ENCODE peak calls at places on chromosomes 13 and 19, in eight cellular contexts. Z is HCT116, S is GM23338, H is neural progenitor cell, P is PC-3, U is SK-N-SH, R is hepatocyte, E is MM.1S. J is an unnamed sample. For H3K27me3, the result is how much of the 10 kb centered on the place peaks cover.

GRCh38 chr13:65605386-65605785 is 1624.8 kb downstream of the PCDH9 start:
- DNase-seq in U (no peak), Z (no peak), R (no peak), S (no peak), P (no peak), E (peak), H (no peak), J (no peak)

GRCh38 chr19:12198136-12198535 is 35.2 kb downstream of the ZNF136 start:
- DNase-seq in R (no peak), U (no peak), E (no peak), H (no peak), S (no peak), Z (no peak), P (no peak), J (no peak)

GRCh38 chr19:6324757-6325156 is 8.7 kb downstream of the ACER1 start:
- DNase-seq in H (no peak), P (no peak), E (no peak), Z (no peak), R (no peak), S (no peak), U (no peak), J (no peak)

GRCh38 chr13:80338781-80339577 is 1.9 kb downstream of the SPRY2 start:
- DNase-seq in H (peak), E (no peak), R (peak), S (peak), Z (no peak), P (peak), U (peak), J (peak)

GRCh38 chr19:5052945-5053485 is 84.1 kb downstream of the KDM4B start:
- DNase-seq in E (no peak), H (no peak), P (no peak), S (no peak), U (peak), Z (no peak), R (no peak), J (no peak)

GRCh38 chr19:31510635-31511034 is 161.4 kb upstream of the TSHZ3 start:
- DNase-seq in S (no peak), R (no peak), U (no peak), E (no peak), P (no peak), Z (no peak), H (no peak), J (no peak)

GRCh38 chr13:110306960-110307696 is at the start of the genes COL4A1 and COL4A2:
- DNase-seq in Z (no peak), H (peak), U (peak), R (peak), E (no peak), P (peak), S (peak), J (peak)

GRCh38 chr19:55688422-55689218 is 13.6 kb downstream of the EPN1 start:
- DNase-seq in P (no peak), H (no peak), E (no peak), R (peak), Z (no peak), U (no peak), S (no peak), J (no peak)

GRCh38 chr19:3608750-3609322 is 2.2 kb upstream of the TBXA2R start:
- DNase-seq in Z (no peak), P (no peak), R (no peak), U (no peak), H (no peak), S (no peak), E (no peak), J (no peak)

GRCh38 chr13:80408270-80408669 is 67.3 kb upstream of the SPRY2 start:
- DNase-seq in R (no peak), E (no peak), S (peak), U (no peak), Z (no peak), P (peak), H (no peak), J (no peak)

GRCh38 chr13:101289764-101290163 is 126.5 kb downstream of the NALCN start:
- DNase-seq in Z (no peak), R (peak), S (peak), E (no peak), P (no peak), H (peak), U (peak), J (peak)
- TF ChIP-seq EZH2phosphoT487 in Z (no peak), R (no peak), S (no peak), E (no peak), P (no peak), H (no peak), U (no peak), J (no peak)

DNA sequence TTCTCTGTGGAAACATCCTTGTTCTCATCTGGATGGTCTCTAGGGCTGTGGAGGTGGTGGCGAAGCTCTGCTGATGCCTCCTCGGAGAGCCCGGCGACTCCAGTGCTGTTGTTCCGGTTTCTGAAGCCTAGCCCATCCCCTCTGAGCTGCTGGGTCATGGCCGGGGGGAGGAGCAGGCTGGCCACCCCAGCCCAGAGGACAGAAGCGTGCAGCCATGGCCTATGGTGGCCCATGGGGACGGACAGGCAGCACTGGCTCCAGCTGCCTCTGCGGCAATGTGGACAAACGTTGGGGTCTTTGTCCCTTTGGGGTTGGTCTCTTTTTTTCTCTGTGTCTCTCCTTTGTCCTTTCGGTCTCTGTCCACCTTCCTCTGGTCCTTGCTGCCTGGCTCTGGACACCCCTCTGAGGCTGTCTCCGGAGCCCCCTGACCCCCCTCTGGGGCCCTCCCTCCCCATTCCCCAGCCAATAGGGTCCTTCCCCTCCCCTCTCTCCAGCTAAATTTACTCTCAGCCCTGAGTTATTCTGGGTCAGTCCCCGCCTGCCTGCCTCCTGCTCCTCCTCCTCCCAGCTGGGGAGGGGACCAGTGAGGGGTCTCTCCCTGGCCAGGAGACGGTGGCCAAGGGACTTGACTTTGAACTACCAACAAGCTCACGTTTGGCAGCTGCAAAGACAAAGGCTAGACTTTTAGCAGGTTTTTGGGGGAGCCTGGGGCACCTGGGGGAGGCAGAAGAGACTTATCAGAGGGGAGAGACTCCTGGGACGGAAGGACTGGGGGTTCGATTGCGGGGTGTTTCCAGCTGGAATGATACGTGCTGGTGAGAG is at the start of gene HRC:
- DNase-seq in R (no peak), E (no peak), P (no peak), Z (no peak), S (peak), H (no peak), U (no peak), J (no peak)
- H3K27me3 ChIP-seq in R (under half), E (half or more), P (under half), Z (under half), S (under half), H (half or more), U (under half), J (under half)

DNA sequence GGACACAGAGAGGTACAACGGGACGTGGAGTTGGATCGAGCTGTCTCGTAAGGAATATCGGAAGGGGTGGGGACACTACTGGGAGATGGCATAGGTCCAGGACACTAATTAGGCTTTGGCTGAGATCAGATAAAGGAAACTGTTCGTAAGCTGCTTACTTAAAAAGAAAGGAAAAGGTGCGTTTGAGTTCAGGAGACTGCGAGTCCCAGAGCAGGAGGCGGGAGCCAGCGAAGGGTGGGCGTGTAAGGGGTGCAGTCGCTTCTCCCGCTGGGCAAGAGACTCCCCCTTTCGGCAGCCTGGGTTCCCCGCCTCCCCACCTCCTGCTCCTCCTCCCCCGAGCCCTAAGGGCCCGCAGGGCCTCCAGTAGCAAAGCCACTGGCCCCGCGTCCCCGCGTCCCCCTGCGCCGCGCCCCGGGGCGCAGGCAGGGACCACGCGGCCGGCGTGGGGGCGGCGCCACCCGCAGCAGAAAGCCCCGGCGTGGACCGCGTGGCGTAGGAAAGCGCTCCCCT is 571 bp downstream of the ABCC4 start:
- DNase-seq in R (peak), U (peak), Z (peak), E (peak), H (peak), P (peak), S (peak), J (peak)
- TF ChIP-seq EZH2phosphoT487 in R (no peak), U (no peak), Z (no peak), E (no peak), H (no peak), P (no peak), S (no peak), J (no peak)

DNA sequence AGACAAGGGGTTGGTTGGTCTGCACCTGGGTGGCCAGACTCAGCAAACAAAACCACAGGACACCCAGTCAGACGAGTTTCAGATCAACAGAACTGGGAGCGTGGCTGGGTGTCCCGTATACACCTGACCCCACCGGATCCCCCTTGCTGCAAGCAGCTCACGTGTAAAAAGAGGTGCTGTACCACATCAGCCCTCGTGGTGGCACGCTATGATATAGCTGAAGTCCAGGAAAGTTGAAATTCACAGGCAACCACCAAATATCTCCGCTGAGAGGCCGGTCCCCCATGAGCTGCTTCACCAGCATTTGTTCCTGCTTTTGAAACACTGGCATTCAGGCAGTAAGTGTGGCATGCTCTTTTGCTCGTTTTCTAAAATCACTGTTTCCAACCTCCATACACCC is 92.3 kb downstream of the TUBA3C start:
- DNase-seq in R (no peak), H (no peak), Z (no peak), E (no peak), S (no peak), P (peak), U (peak), J (no peak)
- H3K27me3 ChIP-seq in R (under half), H (under half), Z (under half), E (under half), S (under half), P (under half), U (under half), J (under half)

GRCh38 chr13:35646061-35646774 is 169.7 kb upstream of the MAB21L1 start:
- DNase-seq in R (no peak), Z (no peak), S (no peak), H (no peak), P (no peak), U (no peak), E (no peak), J (no peak)

GRCh38 chr13:35648109-35648508 is 171.6 kb upstream of the MAB21L1 start:
- DNase-seq in S (no peak), P (no peak), Z (no peak), U (no peak), R (no peak), H (no peak), E (no peak), J (peak)

GRCh38 chr13:35649162-35649561 is 172.7 kb upstream of the MAB21L1 start:
- DNase-seq in H (no peak), R (no peak), Z (no peak), S (no peak), P (no peak), U (no peak), E (no peak), J (peak)
- TF ChIP-seq EZH2phosphoT487 in H (no peak), R (no peak), Z (no peak), S (no peak), P (no peak), U (no peak), E (no peak), J (no peak)

GRCh38 chr13:112905990-112906641 is 62.9 kb upstream of the MCF2L start:
- DNase-seq in R (peak), H (peak), P (peak), E (peak), S (peak), U (no peak), Z (no peak), J (no peak)

GRCh38 chr13:112908342-112908741 is 60.7 kb upstream of the MCF2L start:
- DNase-seq in Z (no peak), H (no peak), S (no peak), R (no peak), U (no peak), P (no peak), E (no peak), J (no peak)

GRCh38 chr13:112907916-112908315 is 61.1 kb upstream of the MCF2L start:
- DNase-seq in H (no peak), R (no peak), Z (no peak), E (no peak), U (no peak), P (no peak), S (no peak), J (no peak)

GRCh38 chr13:112905619-112905989 is 63.4 kb upstream of the MCF2L start:
- DNase-seq in R (no peak), E (no peak), H (no peak), S (no peak), U (no peak), Z (no peak), P (no peak), J (no peak)

DNA sequence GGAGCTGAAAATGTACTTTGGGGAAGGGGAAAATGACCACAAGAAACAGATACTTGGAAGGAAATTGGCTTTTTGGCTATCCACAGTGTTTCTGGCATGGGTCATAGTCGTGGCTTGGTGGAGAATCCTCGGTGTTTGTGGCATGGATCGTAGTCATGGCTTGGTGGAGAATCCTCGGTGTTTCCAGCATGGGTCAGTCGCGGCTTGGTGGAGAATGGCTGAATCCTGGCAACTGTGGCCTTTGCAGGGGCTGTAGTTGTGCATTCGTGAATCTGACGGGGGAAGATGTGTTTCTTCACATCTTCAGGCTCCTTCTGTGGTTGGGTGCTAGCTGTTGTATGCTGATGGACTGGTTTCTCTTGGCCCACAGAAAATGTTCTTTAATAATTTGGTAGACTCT is 61.7 kb upstream of the MCF2L start:
- DNase-seq in S (no peak), H (no peak), Z (no peak), R (no peak), E (no peak), P (no peak), U (no peak), J (no peak)
- H3K27me3 ChIP-seq in S (under half), H (under half), Z (under half), R (under half), E (under half), P (under half), U (under half), J (under half)

DNA sequence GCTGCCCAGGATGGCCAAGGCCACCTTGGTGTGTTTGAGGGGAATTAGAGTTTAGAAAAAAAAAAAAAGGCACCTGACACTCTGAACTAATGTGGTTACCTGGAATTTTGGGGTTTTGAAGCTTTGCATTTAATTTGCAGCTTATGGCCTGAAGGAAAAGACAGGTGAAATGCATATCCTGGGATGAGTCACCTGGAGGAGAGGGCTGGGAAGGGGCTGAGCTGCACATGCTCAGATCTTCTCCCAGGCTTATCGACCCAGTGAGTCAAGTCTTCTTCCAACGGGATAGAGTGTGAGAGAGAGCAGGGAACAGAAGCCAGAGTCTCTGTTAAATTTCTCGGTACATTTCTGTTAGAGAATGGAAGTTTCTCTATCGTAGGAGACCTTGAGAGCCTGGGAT is 29.7 kb upstream of the ALOX5AP start:
- DNase-seq in S (no peak), P (peak), R (peak), H (no peak), U (no peak), E (no peak), Z (no peak), J (no peak)
- TF ChIP-seq EZH2phosphoT487 in S (no peak), P (no peak), R (no peak), H (no peak), U (no peak), E (no peak), Z (no peak), J (no peak)

GRCh38 chr13:112638919-112639318 is 50.9 kb upstream of the ATP11A start:
- DNase-seq in E (no peak), H (no peak), P (no peak), S (no peak), R (no peak), U (peak), Z (no peak), J (no peak)

GRCh38 chr13:112643759-112644459 is 45.9 kb upstream of the ATP11A start:
- DNase-seq in P (peak), E (no peak), H (no peak), S (no peak), Z (no peak), R (no peak), U (no peak), J (no peak)

GRCh38 chr13:112638157-112638750 is 50.3 kb upstream of the TUBGCP3 start:
- DNase-seq in U (no peak), H (no peak), Z (no peak), R (no peak), S (no peak), P (peak), E (no peak), J (no peak)

GRCh38 chr13:112642061-112642460 is 47.8 kb upstream of the ATP11A start:
- DNase-seq in S (no peak), H (no peak), U (no peak), R (no peak), Z (no peak), E (no peak), P (no peak), J (no peak)

GRCh38 chr13:112641456-112641855 is 48.4 kb upstream of the ATP11A start:
- DNase-seq in R (no peak), P (no peak), U (no peak), E (no peak), S (no peak), Z (no peak), H (no peak), J (no peak)
- H3K27me3 ChIP-seq in R (under half), P (under half), U (under half), E (under half), S (under half), Z (under half), H (under half), J (under half)